ENCODE peak calls at places on chromosomes 6 and 20, in seven cellular contexts. W is mesendoderm, Y is H1, E is IMR-90, A is neuronal stem cell, X is H9, Q is trophoblast cell. N is an unnamed sample.

GRCh38 chr6:142941018-142941417 is 4.0 kb downstream of the HIVEP2 start:
- DNase-seq in W (no peak), Y (no peak), E (no peak), A (no peak), X (no peak), Q (no peak), N (no peak)

GRCh38 chr6:71388846-71389543 is 100.4 kb downstream of the OGFRL1 start:
- DNase-seq in W (no peak), Y (no peak), E (no peak), A (no peak), X (no peak), Q (no peak), N (no peak)

GRCh38 chr6:142416179-142416578 is 114.4 kb downstream of the ADGRG6 start:
- DNase-seq in W (peak), Y (no peak), E (peak), A (no peak), X (no peak), Q (no peak), N (peak)

GRCh38 chr6:154868143-154868594 is 126.9 kb upstream of the TIAM2 start:
- DNase-seq in W (peak), Y (no peak), E (peak), A (peak), X (no peak), Q (peak), N (peak)

GRCh38 chr20:10419550-10420133 is 14.4 kb downstream of the MKKS start:
- DNase-seq in W (peak), Y (no peak), E (peak), A (no peak), X (no peak), Q (peak), N (no peak)

GRCh38 chr20:49112596-49113274 is 66.6 kb downstream of the CSE1L start:
- DNase-seq in W (no peak), Y (no peak), E (peak), A (no peak), X (no peak), Q (no peak), N (peak)

GRCh38 chr6:116667620-116668019 is 946 bp downstream of the ZUP1 start:
- DNase-seq in W (no peak), Y (no peak), E (no peak), A (no peak), X (no peak), Q (no peak), N (no peak)

GRCh38 chr6:95599691-95600090 is 22.4 kb downstream of the MANEA start:
- DNase-seq in W (no peak), Y (no peak), E (no peak), A (no peak), X (no peak), Q (no peak), N (no peak)

GRCh38 chr6:28980797-28981390 is 24.2 kb downstream of the ZNF311 start:
- DNase-seq in W (peak), Y (no peak), E (peak), A (peak), X (peak), Q (peak), N (peak)

DNA sequence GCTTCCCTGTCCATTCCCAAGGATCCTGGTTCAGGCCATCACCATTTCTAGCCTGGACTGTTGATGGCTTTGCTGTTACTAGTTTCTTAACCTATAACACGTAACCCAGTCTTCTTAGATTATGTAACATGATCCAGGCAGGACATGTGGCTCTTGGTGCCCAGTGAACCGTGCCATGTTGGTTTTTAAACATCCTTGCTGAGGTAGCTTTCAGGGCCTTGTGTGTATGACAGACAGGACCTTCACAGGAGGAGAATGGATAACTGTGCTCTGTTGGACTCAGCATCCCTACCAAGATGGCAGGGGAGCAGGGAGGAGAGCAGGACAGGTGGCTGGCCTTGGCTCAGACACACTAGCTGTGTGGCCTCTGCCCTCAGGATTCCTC is 46.8 kb downstream of the PANK2 start:
- DNase-seq in W (no peak), Y (no peak), E (no peak), A (no peak), X (no peak), Q (no peak), N (no peak)
- H2BK120ac ChIP-seq in W (no peak), Y (no peak), E (no peak), A (no peak), X (no peak), Q (no peak), N (no peak)

GRCh38 chr6:3409699-3410384 is 47.0 kb downstream of the SLC22A23 start:
- DNase-seq in W (peak), Y (no peak), E (no peak), A (no peak), X (no peak), Q (peak), N (no peak)
- H2BK120ac ChIP-seq in W (no peak), Y (no peak), E (no peak), A (no peak), X (no peak), Q (no peak), N (no peak)

GRCh38 chr6:163816441-163816840 is 401.9 kb downstream of the QKI start:
- DNase-seq in W (no peak), Y (no peak), E (peak), A (no peak), X (no peak), Q (no peak), N (no peak)
- H2BK120ac ChIP-seq in W (no peak), Y (no peak), E (no peak), A (no peak), X (no peak), Q (no peak), N (no peak)

DNA sequence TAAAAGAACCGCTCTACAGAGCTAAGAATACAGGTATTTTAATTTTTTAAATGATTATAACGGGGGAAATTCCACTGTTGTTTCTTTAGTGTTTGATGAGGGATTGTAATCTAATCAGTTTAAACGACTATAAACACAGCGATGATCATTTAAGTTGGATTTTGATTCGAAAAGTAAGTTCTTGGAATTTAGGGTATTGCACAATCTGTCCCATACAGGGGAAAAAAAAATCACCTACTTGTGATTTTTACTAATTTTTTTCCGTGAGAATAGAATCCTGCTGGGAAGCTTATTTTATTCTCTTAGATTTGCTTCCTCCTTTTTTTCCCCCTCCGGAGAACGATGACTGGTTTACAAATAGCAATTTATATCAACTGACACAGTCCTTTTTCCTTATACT is 108.0 kb downstream of the LAMA2 start:
- DNase-seq in W (no peak), Y (no peak), E (no peak), A (no peak), X (no peak), Q (no peak), N (no peak)
- H2BK120ac ChIP-seq in W (no peak), Y (no peak), E (no peak), A (no peak), X (no peak), Q (no peak), N (no peak)